ENCODE peak calls at places on chromosomes 6 and 20, in four cellular contexts. W, G, U and P are unnamed samples.

GRCh38 chr6:32637219-32637880 is at the start of gene HLA-DQA1:
- DNase-seq in U (no peak), W (peak), G (no peak), P (no peak)

GRCh38 chr20:5216663-5217062 is 89.9 kb downstream of the CDS2 start:
- DNase-seq in U (no peak), W (no peak), G (no peak), P (no peak)

GRCh38 chr6:44037847-44038542 is 89.3 kb downstream of the MRPL14 start:
- DNase-seq in W (no peak), U (no peak), G (no peak), P (no peak)

GRCh38 chr6:73866305-73866704 is 170.3 kb downstream of the CD109 start:
- DNase-seq in U (no peak), W (no peak), G (no peak), P (no peak)

GRCh38 chr20:25147716-25148115 is 47.8 kb upstream of the ENTPD6 start:
- DNase-seq in U (no peak), G (no peak), W (no peak), P (no peak)

GRCh38 chr6:127570739-127571389 is 6.1 kb upstream of the C6orf58 start:
- DNase-seq in G (no peak), W (no peak), U (no peak), P (no peak)

GRCh38 chr6:168374541-168375071 is 55.0 kb upstream of the DACT2 start:
- DNase-seq in U (no peak), G (no peak), W (no peak), P (no peak)

GRCh38 chr6:84309336-84309735 is 81.9 kb upstream of the CEP162 start:
- DNase-seq in W (no peak), U (no peak), G (no peak), P (no peak)

GRCh38 chr6:87968435-87969278 is 79.0 kb upstream of the SPACA1 start:
- DNase-seq in W (peak), U (no peak), G (peak), P (no peak)

GRCh38 chr6:56682580-56682979 is 39.9 kb upstream of the DST start:
- DNase-seq in U (no peak), G (no peak), W (no peak), P (no peak)

GRCh38 chr6:45398075-45398817 is 20.5 kb upstream of the SUPT3H start:
- DNase-seq in U (no peak), W (no peak), G (no peak), P (no peak)

GRCh38 chr20:64100566-64100888 is 6.8 kb downstream of the NPBWR2 start:
- DNase-seq in G (no peak), W (no peak), U (no peak), P (no peak)

GRCh38 chr20:15143478-15143877 is 806.1 kb upstream of the FLRT3 start:
- DNase-seq in G (no peak), W (no peak), U (no peak), P (no peak)

GRCh38 chr20:58703765-58704331 is 11.2 kb downstream of the NPEPL1 start:
- DNase-seq in W (no peak), G (no peak), U (no peak), P (no peak)

GRCh38 chr6:158374020-158374419 is 61.8 kb downstream of the TULP4 start:
- DNase-seq in U (no peak), G (no peak), W (peak), P (no peak)

GRCh38 chr20:57122481-57123138 is 143.8 kb downstream of the BMP7 start:
- DNase-seq in G (no peak), U (no peak), W (no peak), P (no peak)

GRCh38 chr6:63802606-63803206 is 167.1 kb downstream of the PHF3 start:
- DNase-seq in W (no peak), U (no peak), G (no peak), P (no peak)

GRCh38 chr6:142871910-142872331 is 73.1 kb downstream of the HIVEP2 start:
- DNase-seq in G (no peak), U (no peak), W (no peak), P (no peak)
- TF ChIP-seq POLR2A in G (no peak), U (no peak), W (no peak), P (no peak)

GRCh38 chr6:622462-622861 is 34.4 kb downstream of the HUS1B start:
- DNase-seq in G (no peak), W (no peak), U (no peak), P (no peak)

GRCh38 chr6:620950-621349 is 36.0 kb downstream of the HUS1B start:
- DNase-seq in W (no peak), U (no peak), G (no peak), P (no peak)

GRCh38 chr6:624979-625378 is 31.9 kb downstream of the HUS1B start:
- DNase-seq in G (no peak), U (no peak), W (no peak), P (no peak)

GRCh38 chr6:620166-620565 is 36.7 kb downstream of the HUS1B start:
- DNase-seq in U (no peak), G (no peak), W (no peak), P (no peak)

DNA sequence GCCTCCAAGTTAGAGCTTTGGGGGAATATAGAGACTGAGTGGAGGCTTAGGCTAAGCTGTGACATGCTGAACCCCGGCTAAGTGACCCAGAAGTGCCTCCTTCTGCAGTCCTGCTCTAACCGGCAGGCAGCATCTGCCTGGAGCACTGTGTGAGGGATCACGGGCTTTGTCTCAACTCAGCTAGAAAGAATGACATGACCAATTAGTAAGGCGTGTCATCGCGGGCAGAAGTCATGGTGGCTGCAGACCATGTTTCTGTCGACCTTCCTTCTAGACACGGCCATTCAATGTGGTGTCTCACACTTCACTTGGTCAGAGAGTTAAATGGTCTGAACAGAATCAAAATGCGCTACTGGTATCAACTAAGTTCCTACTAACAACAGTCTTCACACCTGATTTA is 35.0 kb downstream of the HUS1B start:
- DNase-seq in U (no peak), W (no peak), G (no peak), P (no peak)
- TF ChIP-seq POLR2A in U (no peak), W (no peak), G (no peak), P (no peak)

DNA sequence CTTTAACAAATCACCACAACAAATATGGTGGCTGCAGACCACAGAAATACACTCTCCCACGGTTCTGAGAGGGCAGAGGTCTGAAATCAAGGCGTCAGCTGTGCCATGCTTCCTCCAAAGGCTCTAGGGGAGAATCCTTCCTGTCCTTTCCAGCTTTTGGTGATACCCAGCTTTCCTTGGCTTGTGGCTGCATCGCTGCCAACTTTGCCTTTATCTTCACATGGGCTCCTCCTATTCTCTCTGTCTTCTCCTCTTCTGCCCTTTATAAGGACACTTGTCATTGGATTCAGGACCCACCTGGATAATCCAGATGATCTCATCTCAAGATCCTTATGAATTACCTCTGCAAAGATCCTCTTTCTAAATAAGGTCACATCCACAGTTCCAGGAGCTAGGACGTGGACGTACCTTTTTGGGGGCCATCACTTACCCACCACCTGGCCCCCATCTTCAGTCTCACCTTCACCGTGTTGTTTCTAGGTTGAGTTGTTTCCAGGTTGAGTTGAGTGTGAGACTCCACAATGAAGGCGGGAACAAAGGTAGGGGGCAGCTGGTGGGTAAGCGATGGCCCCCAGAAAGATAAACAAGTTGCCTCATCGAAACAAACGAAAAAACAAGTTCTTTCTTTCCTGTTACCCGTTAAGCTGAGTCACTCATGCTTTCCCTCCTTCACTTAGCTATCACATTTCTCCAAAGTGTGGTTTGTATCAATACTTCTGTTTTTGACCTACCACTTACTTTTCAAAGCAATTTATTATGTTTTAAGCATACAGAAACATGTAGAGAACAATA is 68.9 kb upstream of the SLC22A16 start:
- DNase-seq in G (no peak), W (no peak), U (no peak), P (no peak)
- TF ChIP-seq POLR2A in G (no peak), W (no peak), U (no peak), P (no peak)

DNA sequence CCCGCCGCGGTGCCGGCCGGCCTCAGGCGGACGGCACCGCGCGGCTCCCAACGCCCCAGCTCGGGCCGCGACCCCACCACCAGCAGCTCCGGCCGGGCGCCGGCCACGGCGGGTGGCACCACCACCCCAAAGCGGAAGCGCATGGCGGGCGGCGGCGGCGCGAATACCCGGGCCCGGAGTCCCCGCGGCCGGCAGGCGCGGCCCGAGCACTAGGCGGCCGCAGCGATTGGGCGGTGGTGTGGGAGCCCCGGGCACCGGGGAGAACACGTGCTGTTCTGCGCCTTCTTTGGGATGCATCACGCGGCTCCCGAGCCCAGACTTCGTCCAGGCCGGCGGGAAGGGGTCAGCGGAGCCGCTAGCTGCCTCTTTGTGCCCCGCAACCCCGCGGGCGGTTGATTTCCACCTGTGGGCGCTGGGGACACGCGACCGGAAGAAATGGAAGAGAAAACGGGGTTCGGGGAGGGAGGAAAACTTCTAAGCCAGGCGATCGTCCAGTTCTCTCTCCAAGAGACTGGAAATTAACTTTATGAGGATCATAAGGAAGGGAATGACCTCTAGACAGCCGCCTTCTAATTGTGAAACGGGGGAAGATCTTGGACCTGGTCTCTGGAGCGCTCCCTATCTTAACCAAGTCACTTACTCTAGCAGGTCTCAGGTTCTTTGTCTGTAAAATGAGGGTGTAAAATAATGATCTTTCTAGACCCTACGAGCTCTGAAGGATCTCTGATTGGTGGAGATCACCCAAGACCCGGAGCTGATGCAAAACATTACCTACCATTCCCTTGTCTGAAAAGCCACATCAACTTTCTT is at the start of gene EPM2A:
- DNase-seq in U (peak), G (peak), W (peak), P (peak)
- TF ChIP-seq POLR2A in U (peak), G (no peak), W (peak), P (peak)

GRCh38 chr6:2792330-2792729 is 27.1 kb downstream of the WRNIP1 start:
- DNase-seq in G (no peak), U (no peak), W (no peak), P (no peak)

GRCh38 chr6:2791124-2792050 is 26.2 kb downstream of the WRNIP1 start:
- DNase-seq in G (peak), U (peak), W (peak), P (peak)

GRCh38 chr6:2793491-2794151 is 28.4 kb downstream of the WRNIP1 start:
- DNase-seq in G (no peak), W (no peak), U (no peak), P (peak)

GRCh38 chr6:2794171-2794730 is 29.1 kb downstream of the WRNIP1 start:
- DNase-seq in U (no peak), G (no peak), W (no peak), P (no peak)

GRCh38 chr6:2790588-2790987 is 25.4 kb downstream of the WRNIP1 start:
- DNase-seq in W (no peak), U (no peak), G (peak), P (no peak)
- TF ChIP-seq POLR2A in W (no peak), U (no peak), G (no peak), P (no peak)

DNA sequence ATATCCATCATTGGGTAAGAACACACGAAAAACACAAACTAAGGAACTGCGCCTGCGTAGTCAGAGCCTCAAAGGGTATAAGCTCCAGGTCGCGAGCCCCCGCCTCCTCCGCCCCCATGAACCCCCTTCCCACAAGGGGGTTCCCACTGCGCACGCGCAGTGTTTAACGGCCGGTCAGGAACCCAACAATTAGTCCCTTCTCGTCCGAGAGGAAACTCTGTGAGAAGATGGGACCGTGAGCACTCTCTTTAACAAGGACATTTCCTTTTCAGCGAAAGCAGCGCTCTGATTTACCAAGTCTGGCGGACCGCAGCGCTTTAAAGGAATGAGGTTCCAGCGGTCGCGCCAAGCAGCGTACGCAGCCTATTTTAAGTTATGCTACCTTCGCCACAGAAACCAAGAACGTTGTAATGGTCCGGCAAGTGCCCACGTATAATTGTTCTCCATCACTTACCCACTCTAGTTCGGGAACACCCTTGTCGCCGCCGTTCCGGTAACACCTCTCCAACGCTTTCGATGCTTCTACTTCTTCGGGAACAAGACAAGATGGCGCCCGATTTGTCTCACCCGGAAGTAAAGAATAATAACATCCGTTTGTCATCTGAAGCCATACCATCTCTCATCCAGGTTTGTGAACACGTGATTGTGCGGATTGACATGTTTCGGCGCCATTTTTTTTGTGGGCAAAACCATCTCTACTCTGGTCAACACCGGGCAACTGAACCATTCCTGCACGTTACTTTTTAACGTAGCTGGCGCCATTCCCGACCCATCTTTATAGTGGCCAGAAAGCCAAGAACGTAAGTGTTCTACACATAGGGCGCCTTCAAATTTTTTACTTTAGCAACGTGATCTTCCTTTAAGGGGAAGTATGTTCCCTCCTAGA is at the start of gene PNISR:
- DNase-seq in G (peak), U (peak), W (peak), P (peak)
- TF ChIP-seq POLR2A in G (peak), U (peak), W (peak), P (peak)

DNA sequence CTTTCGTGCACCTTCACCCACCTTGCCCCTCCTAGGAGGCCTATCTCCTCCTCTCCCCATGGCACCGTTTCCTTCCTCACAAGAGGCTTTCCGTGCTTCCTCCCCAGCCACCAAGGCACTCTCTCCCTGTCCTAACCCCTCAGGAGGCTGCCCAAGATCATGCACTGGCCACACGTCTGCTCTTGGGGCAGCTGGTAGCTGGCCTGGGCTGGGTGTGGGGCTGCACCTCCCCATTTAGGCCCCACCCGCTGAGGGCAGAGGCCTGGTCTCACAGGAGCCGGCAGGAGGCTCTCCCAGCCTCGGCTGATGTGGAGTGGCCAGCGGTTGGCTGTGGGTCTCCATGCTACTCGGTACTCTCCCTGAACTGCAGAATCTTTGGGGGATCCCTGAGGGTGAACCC is 13.6 kb downstream of the NOL4L start:
- DNase-seq in G (no peak), U (no peak), W (no peak), P (peak)
- TF ChIP-seq POLR2A in G (no peak), U (no peak), W (no peak), P (no peak)

GRCh38 chr6:1381397-1382330 is 7.7 kb upstream of the FOXF2 start:
- DNase-seq in G (no peak), W (peak), U (peak), P (peak)
- TF ChIP-seq POLR2A in G (no peak), W (no peak), U (no peak), P (no peak)

GRCh38 chr20:45341939-45342862 is 6.0 kb downstream of the SDC4 start:
- DNase-seq in W (peak), G (no peak), U (peak), P (peak)
- TF ChIP-seq POLR2A in W (peak), G (no peak), U (peak), P (peak)

GRCh38 chr6:162343196-162343901 is 384.2 kb downstream of the PRKN start:
- DNase-seq in U (no peak), G (no peak), W (no peak), P (no peak)
- TF ChIP-seq POLR2A in U (no peak), G (no peak), W (no peak), P (no peak)